ENCODE peak calls at places on chromosomes 1 and 21, in six cellular contexts. One of them, this sample, is unnamed. For H3K4me1 and H3K9me3, the result is how much of the 10 kb centered on the place peaks cover.

GRCh38 chr1:100353988-100354387 is 1.7 kb downstream of the CDC14A start:
- DNase-seq in prostate gland: no peak
- DNase-seq in right lobe of liver: no peak
- DNase-seq in fibroblast of lung: no peak
- DNase-seq in mammary epithelial cell: peak
- DNase-seq in HCT116: peak
- DNase-seq in this sample: no peak

GRCh38 chr1:227766015-227766634 is 30.9 kb downstream of the SNAP47 start:
- DNase-seq in prostate gland: no peak
- DNase-seq in right lobe of liver: no peak
- DNase-seq in fibroblast of lung: no peak
- DNase-seq in mammary epithelial cell: peak
- DNase-seq in HCT116: no peak
- DNase-seq in this sample: no peak

GRCh38 chr1:56897150-56898004 is 42.8 kb downstream of the C8A start:
- DNase-seq in prostate gland: no peak
- DNase-seq in right lobe of liver: peak
- DNase-seq in fibroblast of lung: peak
- DNase-seq in mammary epithelial cell: no peak
- DNase-seq in HCT116: no peak
- DNase-seq in this sample: no peak

GRCh38 chr1:171985639-171986038 is 144.3 kb downstream of the DNM3 start:
- DNase-seq in prostate gland: no peak
- DNase-seq in right lobe of liver: no peak
- DNase-seq in fibroblast of lung: no peak
- DNase-seq in mammary epithelial cell: no peak
- DNase-seq in HCT116: peak
- DNase-seq in this sample: no peak

GRCh38 chr1:173861731-173862145 is 6.1 kb downstream of the GAS5 start:
- DNase-seq in prostate gland: no peak
- DNase-seq in right lobe of liver: no peak
- DNase-seq in fibroblast of lung: no peak
- DNase-seq in mammary epithelial cell: peak
- DNase-seq in HCT116: no peak
- DNase-seq in this sample: no peak

GRCh38 chr1:97392701-97393100 is 528.1 kb downstream of the DPYD start:
- DNase-seq in prostate gland: no peak
- DNase-seq in right lobe of liver: no peak
- DNase-seq in fibroblast of lung: no peak
- DNase-seq in mammary epithelial cell: no peak
- DNase-seq in HCT116: no peak
- DNase-seq in this sample: no peak

GRCh38 chr1:19113362-19114092 is 96.5 kb downstream of the UBR4 start:
- DNase-seq in prostate gland: no peak
- DNase-seq in right lobe of liver: no peak
- DNase-seq in fibroblast of lung: peak
- DNase-seq in mammary epithelial cell: peak
- DNase-seq in HCT116: peak
- DNase-seq in this sample: no peak

GRCh38 chr21:37903396-37903795 is 12.9 kb downstream of the KCNJ6 start:
- DNase-seq in prostate gland: no peak
- DNase-seq in right lobe of liver: no peak
- DNase-seq in fibroblast of lung: no peak
- DNase-seq in mammary epithelial cell: no peak
- DNase-seq in HCT116: no peak
- DNase-seq in this sample: no peak

GRCh38 chr21:46079357-46080170 is 18.3 kb upstream of the COL6A2 start:
- DNase-seq in prostate gland: no peak
- DNase-seq in right lobe of liver: no peak
- DNase-seq in fibroblast of lung: peak
- DNase-seq in mammary epithelial cell: no peak
- DNase-seq in HCT116: no peak
- DNase-seq in this sample: no peak

GRCh38 chr1:66758247-66758755 is 6.0 kb downstream of the DYNLT5 start:
- DNase-seq in prostate gland: no peak
- DNase-seq in right lobe of liver: no peak
- DNase-seq in fibroblast of lung: no peak
- DNase-seq in mammary epithelial cell: no peak
- DNase-seq in HCT116: no peak
- DNase-seq in this sample: no peak

GRCh38 chr1:161367684-161368398 is at the start of gene CFAP126:
- DNase-seq in prostate gland: peak
- DNase-seq in right lobe of liver: peak
- DNase-seq in fibroblast of lung: peak
- DNase-seq in mammary epithelial cell: peak
- DNase-seq in HCT116: peak
- DNase-seq in this sample: no peak

GRCh38 chr1:9038338-9038650 is 12.1 kb upstream of the SLC2A7 start:
- DNase-seq in prostate gland: no peak
- DNase-seq in right lobe of liver: no peak
- DNase-seq in fibroblast of lung: no peak
- DNase-seq in mammary epithelial cell: no peak
- DNase-seq in HCT116: no peak
- DNase-seq in this sample: no peak

GRCh38 chr1:156540955-156541354 is 31.4 kb downstream of the IQGAP3 start:
- DNase-seq in prostate gland: no peak
- DNase-seq in right lobe of liver: no peak
- DNase-seq in fibroblast of lung: no peak
- DNase-seq in mammary epithelial cell: no peak
- DNase-seq in HCT116: no peak
- DNase-seq in this sample: no peak

GRCh38 chr21:31866077-31866511 is 6.7 kb upstream of the HUNK start:
- DNase-seq in prostate gland: peak
- DNase-seq in right lobe of liver: peak
- DNase-seq in fibroblast of lung: peak
- DNase-seq in mammary epithelial cell: peak
- DNase-seq in HCT116: peak
- DNase-seq in this sample: peak

GRCh38 chr1:110161822-110162221 is 11.5 kb downstream of the SLC6A17 start:
- DNase-seq in prostate gland: no peak
- DNase-seq in right lobe of liver: no peak
- DNase-seq in fibroblast of lung: no peak
- DNase-seq in mammary epithelial cell: no peak
- DNase-seq in HCT116: no peak
- DNase-seq in this sample: no peak

GRCh38 chr1:91792393-91793032 is 93.4 kb downstream of the TGFBR3 start:
- DNase-seq in prostate gland: no peak
- DNase-seq in right lobe of liver: no peak
- DNase-seq in fibroblast of lung: no peak
- DNase-seq in mammary epithelial cell: no peak
- DNase-seq in HCT116: no peak
- DNase-seq in this sample: no peak

GRCh38 chr21:33967086-33967571 is 51.5 kb upstream of the ATP5PO start:
- DNase-seq in prostate gland: no peak
- DNase-seq in right lobe of liver: no peak
- DNase-seq in fibroblast of lung: no peak
- DNase-seq in mammary epithelial cell: no peak
- DNase-seq in HCT116: no peak
- DNase-seq in this sample: no peak

GRCh38 chr21:22076471-22076870 is 1078.3 kb downstream of the NCAM2 start:
- DNase-seq in prostate gland: no peak
- DNase-seq in right lobe of liver: no peak
- DNase-seq in fibroblast of lung: no peak
- DNase-seq in mammary epithelial cell: no peak
- DNase-seq in HCT116: no peak
- DNase-seq in this sample: no peak

GRCh38 chr1:73839922-73840321 is 358.1 kb downstream of the LRRIQ3 start:
- DNase-seq in prostate gland: no peak
- DNase-seq in right lobe of liver: peak
- DNase-seq in fibroblast of lung: no peak
- DNase-seq in mammary epithelial cell: peak
- DNase-seq in HCT116: no peak
- DNase-seq in this sample: no peak

GRCh38 chr1:156070523-156070922 is 9.6 kb downstream of the RAB25 start:
- DNase-seq in prostate gland: no peak
- DNase-seq in right lobe of liver: no peak
- DNase-seq in fibroblast of lung: no peak
- DNase-seq in mammary epithelial cell: no peak
- DNase-seq in HCT116: no peak
- DNase-seq in this sample: no peak

GRCh38 chr1:42941640-42942330 is 16.9 kb downstream of the SLC2A1 start:
- DNase-seq in prostate gland: peak
- DNase-seq in right lobe of liver: peak
- DNase-seq in fibroblast of lung: peak
- DNase-seq in mammary epithelial cell: peak
- DNase-seq in HCT116: peak
- DNase-seq in this sample: no peak

GRCh38 chr1:42940851-42941639 is 17.6 kb downstream of the SLC2A1 start:
- DNase-seq in prostate gland: peak
- DNase-seq in right lobe of liver: no peak
- DNase-seq in fibroblast of lung: peak
- DNase-seq in mammary epithelial cell: peak
- DNase-seq in HCT116: peak
- DNase-seq in this sample: peak

GRCh38 chr1:42943728-42944127 is 14.9 kb downstream of the SLC2A1 start:
- DNase-seq in prostate gland: no peak
- DNase-seq in right lobe of liver: no peak
- DNase-seq in fibroblast of lung: no peak
- DNase-seq in mammary epithelial cell: no peak
- DNase-seq in HCT116: no peak
- DNase-seq in this sample: no peak

GRCh38 chr1:42943166-42943565 is 15.5 kb downstream of the SLC2A1 start:
- DNase-seq in prostate gland: peak
- DNase-seq in right lobe of liver: no peak
- DNase-seq in fibroblast of lung: no peak
- DNase-seq in mammary epithelial cell: peak
- DNase-seq in HCT116: peak
- DNase-seq in this sample: peak

DNA sequence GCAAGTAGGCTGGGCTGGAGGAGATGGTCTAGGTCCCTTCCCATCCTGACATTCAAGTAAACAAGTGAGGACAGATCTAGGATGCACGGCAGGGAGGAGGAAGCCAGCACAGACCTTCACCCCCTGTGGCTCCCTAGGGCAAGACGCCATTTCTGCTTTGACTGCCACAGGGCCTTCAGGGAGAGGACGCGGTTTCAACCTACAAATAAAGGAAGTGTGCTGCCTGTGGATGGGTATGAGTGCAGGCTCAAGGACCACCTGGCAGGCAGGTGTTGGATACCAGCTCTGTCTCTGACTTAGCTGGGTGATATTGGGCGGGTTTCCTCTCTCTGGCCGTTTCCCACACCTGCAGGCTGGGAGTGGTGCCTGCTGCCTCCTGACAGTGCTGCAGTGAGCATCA is 16.2 kb downstream of the SLC2A1 start:
- DNase-seq in prostate gland: no peak
- DNase-seq in right lobe of liver: no peak
- DNase-seq in fibroblast of lung: no peak
- DNase-seq in mammary epithelial cell: no peak
- DNase-seq in HCT116: no peak
- DNase-seq in this sample: no peak
- H3K4me1 ChIP-seq in prostate gland: half or more
- H3K4me1 ChIP-seq in right lobe of liver: under half
- H3K4me1 ChIP-seq in fibroblast of lung: under half
- H3K4me1 ChIP-seq in mammary epithelial cell: half or more
- H3K4me1 ChIP-seq in HCT116: half or more
- H3K4me1 ChIP-seq in this sample: half or more

GRCh38 chr1:21834094-21834493 is 22.0 kb downstream of the LDLRAD2 start:
- DNase-seq in prostate gland: no peak
- DNase-seq in right lobe of liver: no peak
- DNase-seq in fibroblast of lung: no peak
- DNase-seq in mammary epithelial cell: no peak
- DNase-seq in HCT116: no peak
- DNase-seq in this sample: no peak
- TF ChIP-seq CTCF in prostate gland: no peak
- TF ChIP-seq CTCF in right lobe of liver: no peak
- TF ChIP-seq CTCF in fibroblast of lung: no peak
- TF ChIP-seq CTCF in mammary epithelial cell: no peak
- TF ChIP-seq CTCF in HCT116: no peak
- TF ChIP-seq CTCF in this sample: no peak

DNA sequence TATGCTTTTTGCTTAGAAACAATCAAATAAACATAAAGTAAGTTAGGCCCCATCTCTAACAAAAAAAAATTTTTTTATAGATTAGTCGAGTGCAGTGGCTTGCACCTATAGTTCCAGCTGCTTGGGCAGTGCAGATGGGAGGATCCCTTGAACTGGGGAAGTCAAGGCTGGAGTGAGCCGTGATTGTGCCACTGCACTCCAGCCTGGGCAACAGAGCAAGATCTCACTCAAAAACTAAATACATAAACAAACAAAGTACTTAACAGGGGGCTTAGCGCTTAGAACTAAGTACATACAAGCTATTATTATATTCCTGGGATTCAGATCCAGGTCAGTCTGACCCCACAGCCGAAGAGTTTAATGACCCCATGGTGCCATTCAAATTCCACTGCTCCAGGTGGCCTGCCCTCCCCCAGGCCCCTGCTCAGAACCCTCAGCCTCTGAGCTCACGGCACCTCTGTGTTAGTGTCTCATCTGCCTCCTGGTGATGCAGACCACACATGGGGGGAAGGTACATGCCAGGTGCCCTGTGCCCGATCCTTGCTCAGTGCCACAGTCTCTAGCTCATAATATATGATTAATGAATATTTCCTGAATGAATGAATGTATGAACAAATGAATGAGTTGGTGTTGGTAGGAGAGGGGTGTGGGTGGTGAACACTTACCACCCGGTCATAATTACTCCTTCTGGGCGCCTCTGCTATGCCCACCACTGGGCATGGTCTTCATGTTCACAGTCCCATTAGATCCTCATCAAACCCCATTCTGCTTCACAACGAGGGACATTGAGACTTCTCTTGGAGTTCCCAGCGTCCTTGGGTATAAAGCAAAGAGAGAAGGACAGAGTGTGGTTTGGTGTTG is 14.6 kb downstream of the NCMAP start:
- DNase-seq in prostate gland: no peak
- DNase-seq in right lobe of liver: no peak
- DNase-seq in fibroblast of lung: no peak
- DNase-seq in mammary epithelial cell: no peak
- DNase-seq in HCT116: no peak
- DNase-seq in this sample: no peak
- H3K9me3 ChIP-seq in prostate gland: under half
- H3K9me3 ChIP-seq in right lobe of liver: under half
- H3K9me3 ChIP-seq in fibroblast of lung: under half
- H3K9me3 ChIP-seq in mammary epithelial cell: under half
- H3K9me3 ChIP-seq in HCT116: under half
- H3K9me3 ChIP-seq in this sample: under half

DNA sequence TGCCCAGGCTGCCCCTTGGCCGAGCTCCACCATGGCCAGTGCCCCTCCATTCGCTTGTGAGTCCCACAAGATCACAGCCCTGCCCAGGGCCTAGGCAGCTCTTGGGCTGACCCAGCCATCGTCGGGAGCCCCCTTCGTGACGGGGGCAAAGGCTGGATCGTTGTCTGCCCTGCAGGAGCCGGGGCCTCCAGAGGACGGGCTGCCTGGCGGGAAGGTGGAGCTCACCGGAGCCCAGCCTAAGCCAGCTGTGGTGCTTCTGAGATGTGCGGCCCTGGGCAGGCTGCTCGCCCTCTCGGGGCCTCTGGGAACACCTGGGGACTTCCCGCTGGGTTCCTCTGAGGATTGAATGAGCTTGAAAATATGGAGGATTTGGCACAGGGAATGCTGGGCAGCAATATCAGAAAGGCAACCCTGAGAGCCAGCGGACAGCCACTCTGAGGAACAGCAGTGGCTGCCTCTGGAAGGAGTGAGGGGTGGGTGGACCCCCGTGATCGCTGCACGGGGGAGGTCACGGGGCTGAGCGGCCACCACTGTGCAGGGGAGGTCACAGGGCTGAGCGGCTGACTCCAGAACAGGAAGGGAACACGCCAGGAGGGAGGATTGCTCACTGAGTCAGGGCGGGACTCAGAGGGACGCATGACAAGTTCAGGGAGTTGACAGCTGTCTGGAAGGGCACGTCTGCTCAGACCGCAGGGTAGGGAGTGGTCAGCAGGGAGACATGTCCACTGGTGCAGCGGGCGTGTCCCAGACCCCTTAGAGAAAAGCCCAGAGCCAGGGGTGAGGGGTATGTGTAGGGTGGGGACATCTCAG is 19.3 kb downstream of the TP73 start:
- DNase-seq in prostate gland: no peak
- DNase-seq in right lobe of liver: peak
- DNase-seq in fibroblast of lung: no peak
- DNase-seq in mammary epithelial cell: no peak
- DNase-seq in HCT116: no peak
- DNase-seq in this sample: peak
- H3K4me1 ChIP-seq in prostate gland: under half
- H3K4me1 ChIP-seq in right lobe of liver: under half
- H3K4me1 ChIP-seq in fibroblast of lung: under half
- H3K4me1 ChIP-seq in mammary epithelial cell: under half
- H3K4me1 ChIP-seq in HCT116: under half
- H3K4me1 ChIP-seq in this sample: under half

This sample was measured in RWPE2.